ENCODE peak calls at places on chromosomes 4 and X, in nine cellular contexts. O is vagina; H is MM.1S; I is fibroblast of lung; L is mesenchymal stem cell; P is pancreas; Q is RWPE2; J is A549; M is CD8-positive, alpha-beta T cell. X is an unnamed sample.

GRCh38 chr4:183328832-183329231 is 6.6 kb upstream of the CLDN24 start:
- DNase-seq in M (no peak), Q (no peak), O (no peak), I (no peak), P (no peak), H (no peak), L (peak; percentile 28), J (no peak), X (no peak)

GRCh38 chr4:1506956-1507721 is 100.9 kb upstream of the NKX1-1 start:
- DNase-seq in L (no peak), P (no peak), I (no peak), H (no peak), Q (peak; percentile 19), J (no peak), M (no peak), O (no peak), X (peak; percentile 51)

GRCh38 chrX:118116308-118117068 is at the start of gene KLHL13:
- DNase-seq in Q (no peak), L (no peak), M (no peak), H (no peak), I (peak; percentile 39), J (peak; percentile 15), O (no peak), P (peak; percentile 41), X (peak; percentile 61)

GRCh38 chrX:103831803-103832544 is at the start of gene RAB9B:
- DNase-seq in M (no peak), O (no peak), I (peak; percentile 33), J (no peak), P (peak; percentile 30), Q (peak; percentile 28), L (peak; percentile 32), H (peak; percentile 73), X (peak; percentile 57)

GRCh38 chr4:128459547-128459946 is 171.9 kb upstream of the PGRMC2 start:
- DNase-seq in I (no peak), O (no peak), L (no peak), H (no peak), Q (no peak), M (no peak), P (no peak), J (no peak), X (no peak)

GRCh38 chrX:38484607-38485498 is 76.5 kb upstream of the TSPAN7 start:
- DNase-seq in H (no peak), J (no peak), Q (no peak), M (no peak), L (no peak), I (no peak), P (no peak), O (no peak), X (peak; percentile 31)

GRCh38 chr4:119728692-119729593 is 100.3 kb upstream of the PDE5A start:
- DNase-seq in O (no peak), P (no peak), L (no peak), M (no peak), I (peak; percentile 78), J (no peak), Q (no peak), H (no peak), X (no peak)

GRCh38 chrX:110965409-110965808 is 130.6 kb upstream of the PAK3 start:
- DNase-seq in I (no peak), M (no peak), P (no peak), J (no peak), Q (no peak), L (no peak), O (no peak), H (no peak), X (no peak)

GRCh38 chrX:141904262-141904661 is 568 bp downstream of the MAGEC1 start:
- DNase-seq in Q (no peak), O (no peak), P (no peak), J (no peak), M (no peak), H (no peak), L (no peak), I (no peak), X (no peak)

GRCh38 chr4:104795264-104795934 is 300.7 kb upstream of the CXXC4 start:
- DNase-seq in M (no peak), H (peak; percentile 30), L (no peak), Q (no peak), J (no peak), O (no peak), P (no peak), I (no peak), X (no peak)

GRCh38 chr4:68152411-68152810 is 22.7 kb upstream of the TMPRSS11F start:
- DNase-seq in P (no peak), M (no peak), I (no peak), L (no peak), H (peak; percentile 12), O (no peak), Q (no peak), J (no peak), X (no peak)

GRCh38 chr4:100736651-100737450 is 219.0 kb upstream of the EMCN start:
- DNase-seq in L (peak; percentile 37), P (no peak), J (no peak), M (no peak), Q (no peak), O (no peak), H (peak; percentile 27), I (peak; percentile 40), X (no peak)

GRCh38 chrX:24561121-24561520 is 86.0 kb downstream of the PCYT1B start:
- DNase-seq in M (no peak), L (no peak), J (peak; percentile 23), I (no peak), O (no peak), P (no peak), Q (no peak), H (no peak), X (no peak)

GRCh38 chrX:148024425-148025148 is 43.5 kb downstream of the FMR1NB start:
- DNase-seq in L (no peak), M (no peak), O (no peak), J (no peak), Q (no peak), I (no peak), H (no peak), P (no peak), X (no peak)

GRCh38 chr4:125522992-125523391 is 208.2 kb downstream of the FAT4 start:
- DNase-seq in L (no peak), Q (no peak), O (no peak), I (no peak), H (no peak), M (no peak), J (no peak), P (no peak), X (no peak)

GRCh38 chr4:151604238-151604637 is 156.6 kb downstream of the GATB start:
- DNase-seq in L (peak; percentile 23), J (peak; percentile 6), P (no peak), I (peak; percentile 48), O (no peak), H (peak; percentile 43), Q (no peak), M (no peak), X (no peak)

GRCh38 chr4:151099976-151100417 is 569 bp downstream of the RPS3A start:
- DNase-seq in Q (no peak), H (no peak), L (no peak), O (no peak), P (no peak), J (no peak), I (peak; percentile 45), M (no peak), X (no peak)

GRCh38 chr4:136861081-136861480 is 671.2 kb downstream of the PCDH18 start:
- DNase-seq in O (no peak), L (no peak), P (no peak), M (no peak), J (no peak), I (peak; percentile 14), Q (no peak), H (no peak), X (no peak)

GRCh38 chr4:139839664-139840063 is 174.0 kb downstream of the MGST2 start:
- DNase-seq in I (no peak), L (no peak), M (no peak), J (no peak), P (no peak), Q (no peak), H (no peak), O (no peak), X (no peak)
- H3K4me1 ChIP-seq in I (no peaks in the 10 kb centered on the region), L (peaks cover 5% of the 10 kb centered on the region), M (no peaks in the 10 kb centered on the region), J (peaks cover 8% of the 10 kb centered on the region), P (peaks cover 11% of the 10 kb centered on the region), Q (no peaks in the 10 kb centered on the region), H (no peaks in the 10 kb centered on the region), O (no peaks in the 10 kb centered on the region), X (no peaks in the 10 kb centered on the region)

DNA sequence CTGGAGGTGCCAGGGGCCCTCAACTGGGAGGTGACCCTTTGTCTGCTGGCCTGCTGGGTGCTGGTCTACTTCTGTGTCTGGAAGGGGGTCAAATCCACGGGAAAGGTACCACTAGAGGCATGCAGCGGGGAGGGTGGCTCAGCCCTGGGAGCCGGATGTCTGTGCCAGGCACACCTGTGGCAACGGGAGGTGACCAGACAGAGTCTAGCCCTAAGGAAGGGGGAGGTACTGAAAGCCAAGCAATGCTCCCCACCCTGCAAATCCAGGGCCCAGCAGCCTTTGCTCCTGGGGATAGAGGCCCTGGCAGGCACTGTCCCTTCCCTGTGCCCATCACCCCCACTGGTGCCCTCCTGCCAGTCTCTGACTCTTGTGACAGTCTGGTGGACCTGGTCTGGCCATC is 4.3 kb downstream of the SLC6A8 start:
- DNase-seq in P (no peak), L (no peak), M (no peak), J (no peak), H (no peak), O (no peak), I (no peak), Q (no peak), X (no peak)
- H3K4me1 ChIP-seq in P (no peaks in the 10 kb centered on the region), L (peaks cover 16% of the 10 kb centered on the region), M (no peaks in the 10 kb centered on the region), J (peaks cover 9% of the 10 kb centered on the region), H (no peaks in the 10 kb centered on the region), O (peaks cover 11% of the 10 kb centered on the region), I (no peaks in the 10 kb centered on the region), Q (no peaks in the 10 kb centered on the region), X (no peaks in the 10 kb centered on the region)

GRCh38 chrX:101394372-101394771 is 3.6 kb downstream of the RPL36A start:
- DNase-seq in H (no peak), I (no peak), O (no peak), L (no peak), J (no peak), P (no peak), M (no peak), Q (no peak), X (no peak)
- H3K4me1 ChIP-seq in H (no peaks in the 10 kb centered on the region), I (no peaks in the 10 kb centered on the region), O (peaks cover 4% of the 10 kb centered on the region), L (no peaks in the 10 kb centered on the region), J (peaks cover 22% of the 10 kb centered on the region), P (no peaks in the 10 kb centered on the region), M (peaks cover 15% of the 10 kb centered on the region), Q (no peaks in the 10 kb centered on the region), X (peaks cover 22% of the 10 kb centered on the region)

DNA sequence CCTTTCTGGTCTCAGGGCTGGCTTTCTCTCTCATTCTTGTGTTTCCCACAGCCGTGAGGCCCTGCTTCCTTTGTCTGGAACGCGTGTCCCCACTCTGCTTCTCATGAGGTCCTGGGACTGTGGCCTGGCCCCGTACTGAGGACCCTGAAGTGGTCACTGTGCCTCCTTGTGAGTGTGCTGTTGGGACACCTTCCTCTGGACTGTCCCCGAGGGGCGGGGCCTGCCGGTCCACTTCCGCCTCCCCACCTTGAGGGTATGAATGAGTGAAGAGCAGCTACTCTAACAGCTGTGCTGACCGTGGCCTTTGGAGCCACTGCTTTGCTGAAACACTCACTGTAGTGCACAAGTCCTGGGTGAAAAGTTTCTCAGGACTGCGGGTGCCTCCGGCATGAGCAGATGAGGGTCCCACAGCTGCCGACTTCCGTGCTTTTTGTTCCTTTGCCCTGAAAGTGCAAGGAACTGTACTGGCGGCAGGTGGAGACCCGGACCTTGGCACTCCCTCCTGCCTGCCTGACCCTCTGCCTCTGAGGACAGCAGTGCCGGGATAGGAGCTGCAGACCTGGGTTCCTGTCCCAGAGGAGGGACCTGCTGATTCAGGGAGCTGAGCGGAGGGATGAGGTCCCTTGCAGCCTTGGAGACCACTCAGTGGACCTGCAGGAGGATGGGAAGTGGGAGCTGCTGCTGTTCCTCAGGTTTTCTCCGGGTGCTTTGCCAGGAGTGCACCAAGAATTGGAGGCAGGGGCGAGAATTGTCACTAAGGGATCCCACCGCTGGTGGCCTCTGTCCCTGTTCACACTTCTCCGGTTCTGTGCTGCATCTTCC is 38.0 kb downstream of the HTT-AS start:
- DNase-seq in H (no peak), J (no peak), I (no peak), M (no peak), P (no peak), L (no peak), O (no peak), Q (no peak), X (no peak)
- H3K4me1 ChIP-seq in H (peaks cover 8% of the 10 kb centered on the region), J (no peaks in the 10 kb centered on the region), I (peaks cover 4% of the 10 kb centered on the region), M (peaks cover 22% of the 10 kb centered on the region), P (no peaks in the 10 kb centered on the region), L (no peaks in the 10 kb centered on the region), O (peaks cover 18% of the 10 kb centered on the region), Q (no peaks in the 10 kb centered on the region), X (peaks cover 7% of the 10 kb centered on the region)